ENCODE peak calls at places on chromosomes 4 and X, in six cellular contexts. E is T-helper 2 cell; J is effector CD8-positive, alpha-beta T cell; M is activated CD8-positive, alpha-beta memory T cell treated with anti-CD3 and anti-CD28 coated beads for 4 hours; Z is CD8-positive, alpha-beta memory T cell; T is mesenchymal stem cell. H is an unnamed sample.

GRCh38 chrX:119105826-119106225 is 21.8 kb downstream of the KIAA1210 start:
- DNase-seq in J (no peak), E (no peak), Z (no peak), M (no peak), T (peak), H (no peak)

GRCh38 chr4:186854256-186854655 is 130.6 kb upstream of the FAT1 start:
- DNase-seq in T (peak), M (no peak), Z (no peak), E (no peak), J (no peak), H (no peak)

GRCh38 chrX:64885850-64886249 is 90.4 kb downstream of the ZC4H2 start:
- DNase-seq in T (no peak), Z (no peak), E (no peak), M (no peak), J (no peak), H (no peak)

GRCh38 chr4:40247350-40247749 is 50.5 kb downstream of the RHOH start:
- DNase-seq in J (no peak), Z (peak), E (peak), T (no peak), M (no peak), H (no peak)

GRCh38 chrX:3545901-3546300 is 167.5 kb downstream of the PRKX start:
- DNase-seq in T (no peak), M (no peak), J (no peak), Z (no peak), E (no peak), H (no peak)

GRCh38 chr4:108018038-108018883 is 28.6 kb downstream of the HADH start:
- DNase-seq in Z (peak), T (peak), J (peak), M (peak), E (peak), H (peak)

GRCh38 chr4:145097331-145097820 is 620 bp downstream of the ANAPC10 start:
- DNase-seq in T (no peak), J (no peak), Z (no peak), E (no peak), M (no peak), H (no peak)

GRCh38 chr4:845233-845835 is 19.4 kb upstream of the CPLX1 start:
- DNase-seq in M (no peak), E (no peak), T (peak), J (no peak), Z (no peak), H (no peak)

GRCh38 chr4:101183658-101184373 is 163.5 kb downstream of the PPP3CA start:
- DNase-seq in J (no peak), Z (no peak), T (no peak), E (no peak), M (no peak), H (no peak)

GRCh38 chr4:82988323-82988832 is 22.2 kb downstream of the LIN54 start:
- DNase-seq in J (no peak), M (no peak), E (no peak), T (peak), Z (no peak), H (no peak)

GRCh38 chr4:116959045-116959444 is 126.3 kb downstream of the TRAM1L1 start:
- DNase-seq in J (no peak), M (no peak), T (no peak), Z (no peak), E (no peak), H (no peak)

GRCh38 chrX:109966246-109966645 is 36.7 kb upstream of the TMEM164 start:
- DNase-seq in T (peak), M (no peak), E (no peak), Z (no peak), J (no peak), H (peak)

GRCh38 chr4:2803624-2804448 is 11.0 kb downstream of the SH3BP2 start:
- DNase-seq in T (peak), M (no peak), J (no peak), Z (no peak), E (no peak), H (peak)

GRCh38 chrX:130071611-130072349 is 38.5 kb downstream of the ELF4 start:
- DNase-seq in T (no peak), Z (no peak), M (no peak), E (no peak), J (no peak), H (no peak)

GRCh38 chr4:39942507-39942906 is 35.2 kb downstream of the PDS5A start:
- DNase-seq in E (no peak), M (no peak), J (no peak), T (no peak), Z (no peak), H (no peak)

GRCh38 chrX:30230395-30230794 is at the start of gene MAGEB3:
- DNase-seq in E (no peak), T (no peak), J (no peak), Z (no peak), M (no peak), H (no peak)

GRCh38 chr4:80926446-80926845 is 104.1 kb upstream of the BMP3 start:
- DNase-seq in J (no peak), M (no peak), T (no peak), E (no peak), Z (no peak), H (no peak)

GRCh38 chrX:133475521-133475920 is 60.2 kb upstream of the GPC4 start:
- DNase-seq in Z (no peak), E (no peak), T (peak), M (no peak), J (no peak), H (no peak)

GRCh38 chr4:119041951-119042560 is 93.6 kb upstream of the MYOZ2 start:
- DNase-seq in T (peak), E (peak), Z (peak), M (peak), J (peak), H (peak)

GRCh38 chrX:123830309-123830708 is 29.5 kb upstream of the XIAP start:
- DNase-seq in M (no peak), E (no peak), J (no peak), T (no peak), Z (no peak), H (peak)

GRCh38 chr4:57113870-57114269 is 3.7 kb upstream of the IGFBP7 start:
- DNase-seq in M (no peak), J (no peak), E (no peak), T (no peak), Z (no peak), H (no peak)